ENCODE peak calls at places on chromosomes 5 and 9, in four cellular contexts. B is endothelial cell, G is myocyte, E is H54. T is an unnamed sample.
A peak's percentile ranks its signal among the peaks of the same experiment; 100 is the strongest.

GRCh38 chr9:468766-469496 is 254.3 kb downstream of the DOCK8 start:
- DNase-seq in B (no peak), G (no peak), E (no peak), T (no peak)

GRCh38 chr9:107749787-107750444 is 260.3 kb upstream of the KLF4 start:
- DNase-seq in B (no peak), G (peak; percentile 95), E (peak; percentile 92), T (peak; percentile 93)

GRCh38 chr5:57316798-57317327 is 143.0 kb downstream of the GPBP1 start:
- DNase-seq in B (no peak), G (peak; percentile 90), E (peak; percentile 45), T (no peak)

GRCh38 chr5:135934939-135935338 is 19.8 kb downstream of the LECT2 start:
- DNase-seq in B (no peak), G (peak; percentile 47), E (no peak), T (no peak)

GRCh38 chr5:123285122-123286011 is 137.8 kb downstream of the CEP120 start:
- DNase-seq in B (peak; percentile 54), G (no peak), E (no peak), T (peak; percentile 48)

GRCh38 chr5:168951341-168951740 is 349.6 kb downstream of the SLIT3 start:
- DNase-seq in B (no peak), G (no peak), E (no peak), T (no peak)

GRCh38 chr5:103315455-103315854 is 56.9 kb downstream of the MACIR start:
- DNase-seq in B (no peak), G (no peak), E (no peak), T (no peak)

GRCh38 chr5:145360936-145361335 is 474.2 kb downstream of the PRELID2 start:
- DNase-seq in B (no peak), G (no peak), E (no peak), T (no peak)

GRCh38 chr9:116499986-116500871 is 186.9 kb upstream of the TRIM32 start:
- DNase-seq in B (no peak), G (peak; percentile 25), E (peak; percentile 92), T (no peak)

GRCh38 chr9:83444110-83444509 is 94.1 kb downstream of the FRMD3 start:
- DNase-seq in B (no peak), G (peak; percentile 58), E (no peak), T (no peak)

GRCh38 chr5:115428248-115428647 is 116.3 kb downstream of the FEM1C start:
- DNase-seq in B (no peak), G (no peak), E (no peak), T (no peak)

GRCh38 chr5:38780950-38781349 is 64.9 kb upstream of the OSMR start:
- DNase-seq in B (no peak), G (peak; percentile 80), E (no peak), T (peak; percentile 86)

GRCh38 chr5:179505636-179506261 is 44.6 kb upstream of the RUFY1 start:
- DNase-seq in B (no peak), G (no peak), E (no peak), T (no peak)

GRCh38 chr5:9864791-9865190 is 234.6 kb upstream of the TAS2R1 start:
- DNase-seq in B (no peak), G (no peak), E (no peak), T (no peak)

GRCh38 chr5:92144824-92145223 is 761.7 kb upstream of the ARRDC3 start:
- DNase-seq in B (no peak), G (no peak), E (no peak), T (no peak)

GRCh38 chr5:134177197-134178171 is 734 bp upstream of the SKP1 start:
- DNase-seq in B (peak; percentile 11), G (peak; percentile 82), E (no peak), T (peak; percentile 67)

GRCh38 chr5:96973561-96974401 is 37.9 kb downstream of the LNPEP start:
- DNase-seq in B (no peak), G (peak; percentile 46), E (no peak), T (no peak)

GRCh38 chr5:1319436-1320343 is 24.8 kb upstream of the TERT start:
- DNase-seq in B (no peak), G (no peak), E (no peak), T (no peak)

GRCh38 chr9:84947412-84947972 is 278.0 kb downstream of the NTRK2 start:
- DNase-seq in B (no peak), G (no peak), E (no peak), T (peak; percentile 23)

GRCh38 chr9:20353529-20353928 is 268.8 kb downstream of the MLLT3 start:
- DNase-seq in B (no peak), G (peak; percentile 72), E (no peak), T (no peak)

GRCh38 chr5:165928971-165929370 is 2362.5 kb upstream of the WWC1 start:
- DNase-seq in B (no peak), G (no peak), E (no peak), T (no peak)

GRCh38 chr5:1517838-1518237 is 5.9 kb downstream of the LPCAT1 start:
- DNase-seq in B (no peak), G (no peak), E (no peak), T (peak; percentile 32)

GRCh38 chr9:136837146-136837855 is 5.0 kb upstream of the AJM1 start:
- DNase-seq in B (no peak), G (no peak), E (no peak), T (no peak)

GRCh38 chr5:148760945-148761638 is 65.3 kb upstream of the ADRB2 start:
- DNase-seq in B (no peak), G (peak; percentile 49), E (no peak), T (no peak)

T was measured in Ammon's horn.